ENCODE peak calls at places on chromosomes 4 and X, in nine cellular contexts. One of them, this sample, is unnamed.

GRCh38 chr4:14168919-14169318 is 541.4 kb upstream of the BOD1L1 start:
- DNase-seq in brain microvascular endothelial cell: peak
- DNase-seq in astrocyte of the spinal cord: peak
- DNase-seq in GM06990: no peak
- DNase-seq in stimulated activated CD4-positive, alpha-beta T cell treated with anti-CD3 and anti-CD28 coated beads, Interleukin-1b, Interleukin-23, amount 100 ng/mL, for 24 hours: no peak
- DNase-seq in D341Med: no peak
- DNase-seq in effector CD4-positive, alpha-beta T cell: no peak
- DNase-seq in DMS153: peak
- DNase-seq in RCC 7860: peak
- DNase-seq in this sample: no peak

GRCh38 chr4:17597517-17597916 is 16.9 kb upstream of the MED28 start:
- DNase-seq in brain microvascular endothelial cell: no peak
- DNase-seq in astrocyte of the spinal cord: no peak
- DNase-seq in GM06990: no peak
- DNase-seq in stimulated activated CD4-positive, alpha-beta T cell treated with anti-CD3 and anti-CD28 coated beads, Interleukin-1b, Interleukin-23, amount 100 ng/mL, for 24 hours: no peak
- DNase-seq in D341Med: peak
- DNase-seq in effector CD4-positive, alpha-beta T cell: no peak
- DNase-seq in DMS153: no peak
- DNase-seq in RCC 7860: no peak
- DNase-seq in this sample: no peak

GRCh38 chr4:153113061-153113837 is 91.0 kb upstream of the TRIM2 start:
- DNase-seq in brain microvascular endothelial cell: peak
- DNase-seq in astrocyte of the spinal cord: peak
- DNase-seq in GM06990: no peak
- DNase-seq in stimulated activated CD4-positive, alpha-beta T cell treated with anti-CD3 and anti-CD28 coated beads, Interleukin-1b, Interleukin-23, amount 100 ng/mL, for 24 hours: no peak
- DNase-seq in D341Med: no peak
- DNase-seq in effector CD4-positive, alpha-beta T cell: no peak
- DNase-seq in DMS153: no peak
- DNase-seq in RCC 7860: peak
- DNase-seq in this sample: no peak

GRCh38 chrX:137432609-137433008 is 133.3 kb upstream of the ZIC3 start:
- DNase-seq in brain microvascular endothelial cell: no peak
- DNase-seq in astrocyte of the spinal cord: peak
- DNase-seq in GM06990: no peak
- DNase-seq in stimulated activated CD4-positive, alpha-beta T cell treated with anti-CD3 and anti-CD28 coated beads, Interleukin-1b, Interleukin-23, amount 100 ng/mL, for 24 hours: no peak
- DNase-seq in D341Med: no peak
- DNase-seq in effector CD4-positive, alpha-beta T cell: no peak
- DNase-seq in DMS153: peak
- DNase-seq in RCC 7860: peak
- DNase-seq in this sample: peak

GRCh38 chr4:45732161-45732560 is 391.7 kb downstream of the GABRG1 start:
- DNase-seq in brain microvascular endothelial cell: no peak
- DNase-seq in astrocyte of the spinal cord: no peak
- DNase-seq in GM06990: no peak
- DNase-seq in stimulated activated CD4-positive, alpha-beta T cell treated with anti-CD3 and anti-CD28 coated beads, Interleukin-1b, Interleukin-23, amount 100 ng/mL, for 24 hours: no peak
- DNase-seq in D341Med: no peak
- DNase-seq in effector CD4-positive, alpha-beta T cell: no peak
- DNase-seq in DMS153: no peak
- DNase-seq in RCC 7860: no peak
- DNase-seq in this sample: no peak

GRCh38 chrX:103175944-103176753 is 38.8 kb upstream of the BEX4 start:
- DNase-seq in brain microvascular endothelial cell: peak
- DNase-seq in astrocyte of the spinal cord: peak
- DNase-seq in GM06990: no peak
- DNase-seq in stimulated activated CD4-positive, alpha-beta T cell treated with anti-CD3 and anti-CD28 coated beads, Interleukin-1b, Interleukin-23, amount 100 ng/mL, for 24 hours: peak
- DNase-seq in D341Med: peak
- DNase-seq in effector CD4-positive, alpha-beta T cell: peak
- DNase-seq in DMS153: no peak
- DNase-seq in RCC 7860: peak
- DNase-seq in this sample: peak

GRCh38 chrX:39973810-39974209 is 123.9 kb downstream of the BCOR start:
- DNase-seq in brain microvascular endothelial cell: no peak
- DNase-seq in astrocyte of the spinal cord: no peak
- DNase-seq in GM06990: no peak
- DNase-seq in stimulated activated CD4-positive, alpha-beta T cell treated with anti-CD3 and anti-CD28 coated beads, Interleukin-1b, Interleukin-23, amount 100 ng/mL, for 24 hours: no peak
- DNase-seq in D341Med: no peak
- DNase-seq in effector CD4-positive, alpha-beta T cell: no peak
- DNase-seq in DMS153: no peak
- DNase-seq in RCC 7860: no peak
- DNase-seq in this sample: no peak

GRCh38 chr4:54063224-54063623 is 1.2 kb downstream of the CHIC2 start:
- DNase-seq in brain microvascular endothelial cell: no peak
- DNase-seq in astrocyte of the spinal cord: peak
- DNase-seq in GM06990: peak
- DNase-seq in stimulated activated CD4-positive, alpha-beta T cell treated with anti-CD3 and anti-CD28 coated beads, Interleukin-1b, Interleukin-23, amount 100 ng/mL, for 24 hours: no peak
- DNase-seq in D341Med: no peak
- DNase-seq in effector CD4-positive, alpha-beta T cell: no peak
- DNase-seq in DMS153: no peak
- DNase-seq in RCC 7860: peak
- DNase-seq in this sample: peak

GRCh38 chrX:44245730-44246129 is 97.7 kb downstream of the EFHC2 start:
- DNase-seq in brain microvascular endothelial cell: no peak
- DNase-seq in astrocyte of the spinal cord: no peak
- DNase-seq in GM06990: no peak
- DNase-seq in stimulated activated CD4-positive, alpha-beta T cell treated with anti-CD3 and anti-CD28 coated beads, Interleukin-1b, Interleukin-23, amount 100 ng/mL, for 24 hours: no peak
- DNase-seq in D341Med: no peak
- DNase-seq in effector CD4-positive, alpha-beta T cell: peak
- DNase-seq in DMS153: no peak
- DNase-seq in RCC 7860: no peak
- DNase-seq in this sample: no peak

GRCh38 chr4:40255722-40256281 is 59.0 kb downstream of the RHOH start:
- DNase-seq in brain microvascular endothelial cell: peak
- DNase-seq in astrocyte of the spinal cord: peak
- DNase-seq in GM06990: no peak
- DNase-seq in stimulated activated CD4-positive, alpha-beta T cell treated with anti-CD3 and anti-CD28 coated beads, Interleukin-1b, Interleukin-23, amount 100 ng/mL, for 24 hours: no peak
- DNase-seq in D341Med: no peak
- DNase-seq in effector CD4-positive, alpha-beta T cell: no peak
- DNase-seq in DMS153: peak
- DNase-seq in RCC 7860: peak
- DNase-seq in this sample: no peak

GRCh38 chrX:78066110-78066509 is 37.9 kb upstream of the PGK1 start:
- DNase-seq in brain microvascular endothelial cell: no peak
- DNase-seq in astrocyte of the spinal cord: peak
- DNase-seq in GM06990: no peak
- DNase-seq in stimulated activated CD4-positive, alpha-beta T cell treated with anti-CD3 and anti-CD28 coated beads, Interleukin-1b, Interleukin-23, amount 100 ng/mL, for 24 hours: no peak
- DNase-seq in D341Med: no peak
- DNase-seq in effector CD4-positive, alpha-beta T cell: no peak
- DNase-seq in DMS153: no peak
- DNase-seq in RCC 7860: no peak
- DNase-seq in this sample: no peak

GRCh38 chrX:39309018-39309620 is 507.9 kb downstream of the MID1IP1 start:
- DNase-seq in brain microvascular endothelial cell: peak
- DNase-seq in astrocyte of the spinal cord: peak
- DNase-seq in GM06990: no peak
- DNase-seq in stimulated activated CD4-positive, alpha-beta T cell treated with anti-CD3 and anti-CD28 coated beads, Interleukin-1b, Interleukin-23, amount 100 ng/mL, for 24 hours: no peak
- DNase-seq in D341Med: no peak
- DNase-seq in effector CD4-positive, alpha-beta T cell: peak
- DNase-seq in DMS153: peak
- DNase-seq in RCC 7860: peak
- DNase-seq in this sample: no peak

GRCh38 chrX:10109695-10110094 is 47.1 kb upstream of the CLCN4 start:
- DNase-seq in brain microvascular endothelial cell: no peak
- DNase-seq in astrocyte of the spinal cord: no peak
- DNase-seq in GM06990: no peak
- DNase-seq in stimulated activated CD4-positive, alpha-beta T cell treated with anti-CD3 and anti-CD28 coated beads, Interleukin-1b, Interleukin-23, amount 100 ng/mL, for 24 hours: no peak
- DNase-seq in D341Med: no peak
- DNase-seq in effector CD4-positive, alpha-beta T cell: no peak
- DNase-seq in DMS153: no peak
- DNase-seq in RCC 7860: no peak
- DNase-seq in this sample: peak

GRCh38 chrX:33138677-33139249 is 72.6 kb downstream of the DMD start:
- DNase-seq in brain microvascular endothelial cell: peak
- DNase-seq in astrocyte of the spinal cord: peak
- DNase-seq in GM06990: no peak
- DNase-seq in stimulated activated CD4-positive, alpha-beta T cell treated with anti-CD3 and anti-CD28 coated beads, Interleukin-1b, Interleukin-23, amount 100 ng/mL, for 24 hours: no peak
- DNase-seq in D341Med: no peak
- DNase-seq in effector CD4-positive, alpha-beta T cell: no peak
- DNase-seq in DMS153: no peak
- DNase-seq in RCC 7860: no peak
- DNase-seq in this sample: no peak

GRCh38 chr4:11073621-11074051 is 355.1 kb downstream of the HS3ST1 start:
- DNase-seq in brain microvascular endothelial cell: peak
- DNase-seq in astrocyte of the spinal cord: peak
- DNase-seq in GM06990: no peak
- DNase-seq in stimulated activated CD4-positive, alpha-beta T cell treated with anti-CD3 and anti-CD28 coated beads, Interleukin-1b, Interleukin-23, amount 100 ng/mL, for 24 hours: no peak
- DNase-seq in D341Med: no peak
- DNase-seq in effector CD4-positive, alpha-beta T cell: no peak
- DNase-seq in DMS153: no peak
- DNase-seq in RCC 7860: no peak
- DNase-seq in this sample: no peak

GRCh38 chr4:128267745-128268144 is 19.9 kb downstream of the PGRMC2 start:
- DNase-seq in brain microvascular endothelial cell: no peak
- DNase-seq in astrocyte of the spinal cord: no peak
- DNase-seq in GM06990: no peak
- DNase-seq in stimulated activated CD4-positive, alpha-beta T cell treated with anti-CD3 and anti-CD28 coated beads, Interleukin-1b, Interleukin-23, amount 100 ng/mL, for 24 hours: no peak
- DNase-seq in D341Med: no peak
- DNase-seq in effector CD4-positive, alpha-beta T cell: no peak
- DNase-seq in DMS153: no peak
- DNase-seq in RCC 7860: no peak
- DNase-seq in this sample: no peak

GRCh38 chrX:39491548-39492297 is 606.0 kb downstream of the BCOR start:
- DNase-seq in brain microvascular endothelial cell: no peak
- DNase-seq in astrocyte of the spinal cord: no peak
- DNase-seq in GM06990: peak
- DNase-seq in stimulated activated CD4-positive, alpha-beta T cell treated with anti-CD3 and anti-CD28 coated beads, Interleukin-1b, Interleukin-23, amount 100 ng/mL, for 24 hours: peak
- DNase-seq in D341Med: no peak
- DNase-seq in effector CD4-positive, alpha-beta T cell: peak
- DNase-seq in DMS153: no peak
- DNase-seq in RCC 7860: no peak
- DNase-seq in this sample: peak

GRCh38 chrX:1425381-1425780 is 27.3 kb downstream of the ASMTL start:
- DNase-seq in brain microvascular endothelial cell: no peak
- DNase-seq in astrocyte of the spinal cord: no peak
- DNase-seq in GM06990: no peak
- DNase-seq in stimulated activated CD4-positive, alpha-beta T cell treated with anti-CD3 and anti-CD28 coated beads, Interleukin-1b, Interleukin-23, amount 100 ng/mL, for 24 hours: no peak
- DNase-seq in D341Med: no peak
- DNase-seq in effector CD4-positive, alpha-beta T cell: no peak
- DNase-seq in DMS153: no peak
- DNase-seq in RCC 7860: no peak
- DNase-seq in this sample: no peak

GRCh38 chrX:77595848-77596247 is 148.7 kb downstream of the FGF16 start:
- DNase-seq in brain microvascular endothelial cell: no peak
- DNase-seq in astrocyte of the spinal cord: no peak
- DNase-seq in GM06990: no peak
- DNase-seq in stimulated activated CD4-positive, alpha-beta T cell treated with anti-CD3 and anti-CD28 coated beads, Interleukin-1b, Interleukin-23, amount 100 ng/mL, for 24 hours: no peak
- DNase-seq in D341Med: no peak
- DNase-seq in effector CD4-positive, alpha-beta T cell: no peak
- DNase-seq in DMS153: no peak
- DNase-seq in RCC 7860: no peak
- DNase-seq in this sample: no peak

GRCh38 chr4:13543091-13543581 is 1.2 kb downstream of the NKX3-2 start:
- DNase-seq in brain microvascular endothelial cell: no peak
- DNase-seq in astrocyte of the spinal cord: no peak
- DNase-seq in GM06990: no peak
- DNase-seq in stimulated activated CD4-positive, alpha-beta T cell treated with anti-CD3 and anti-CD28 coated beads, Interleukin-1b, Interleukin-23, amount 100 ng/mL, for 24 hours: no peak
- DNase-seq in D341Med: no peak
- DNase-seq in effector CD4-positive, alpha-beta T cell: no peak
- DNase-seq in DMS153: no peak
- DNase-seq in RCC 7860: no peak
- DNase-seq in this sample: peak

GRCh38 chrX:150364347-150365050 is 1.4 kb downstream of the MAMLD1 start:
- DNase-seq in brain microvascular endothelial cell: no peak
- DNase-seq in astrocyte of the spinal cord: peak
- DNase-seq in GM06990: no peak
- DNase-seq in stimulated activated CD4-positive, alpha-beta T cell treated with anti-CD3 and anti-CD28 coated beads, Interleukin-1b, Interleukin-23, amount 100 ng/mL, for 24 hours: no peak
- DNase-seq in D341Med: peak
- DNase-seq in effector CD4-positive, alpha-beta T cell: no peak
- DNase-seq in DMS153: no peak
- DNase-seq in RCC 7860: no peak
- DNase-seq in this sample: no peak

GRCh38 chr4:71568131-71568530 is 215.7 kb downstream of the GC start:
- DNase-seq in brain microvascular endothelial cell: no peak
- DNase-seq in astrocyte of the spinal cord: no peak
- DNase-seq in GM06990: no peak
- DNase-seq in stimulated activated CD4-positive, alpha-beta T cell treated with anti-CD3 and anti-CD28 coated beads, Interleukin-1b, Interleukin-23, amount 100 ng/mL, for 24 hours: no peak
- DNase-seq in D341Med: no peak
- DNase-seq in effector CD4-positive, alpha-beta T cell: no peak
- DNase-seq in DMS153: no peak
- DNase-seq in RCC 7860: no peak
- DNase-seq in this sample: no peak

GRCh38 chr4:61011051-61011450 is 189.1 kb upstream of the ADGRL3 start:
- DNase-seq in brain microvascular endothelial cell: no peak
- DNase-seq in astrocyte of the spinal cord: peak
- DNase-seq in GM06990: no peak
- DNase-seq in stimulated activated CD4-positive, alpha-beta T cell treated with anti-CD3 and anti-CD28 coated beads, Interleukin-1b, Interleukin-23, amount 100 ng/mL, for 24 hours: no peak
- DNase-seq in D341Med: no peak
- DNase-seq in effector CD4-positive, alpha-beta T cell: no peak
- DNase-seq in DMS153: no peak
- DNase-seq in RCC 7860: no peak
- DNase-seq in this sample: no peak

GRCh38 chr4:74152841-74153240 is 5.1 kb upstream of the MTHFD2L start:
- DNase-seq in brain microvascular endothelial cell: no peak
- DNase-seq in astrocyte of the spinal cord: no peak
- DNase-seq in GM06990: no peak
- DNase-seq in stimulated activated CD4-positive, alpha-beta T cell treated with anti-CD3 and anti-CD28 coated beads, Interleukin-1b, Interleukin-23, amount 100 ng/mL, for 24 hours: no peak
- DNase-seq in D341Med: no peak
- DNase-seq in effector CD4-positive, alpha-beta T cell: no peak
- DNase-seq in DMS153: no peak
- DNase-seq in RCC 7860: no peak
- DNase-seq in this sample: no peak

GRCh38 chr4:121726642-121727268 is 30.0 kb upstream of the ANXA5 start:
- DNase-seq in brain microvascular endothelial cell: peak
- DNase-seq in astrocyte of the spinal cord: peak
- DNase-seq in GM06990: peak
- DNase-seq in stimulated activated CD4-positive, alpha-beta T cell treated with anti-CD3 and anti-CD28 coated beads, Interleukin-1b, Interleukin-23, amount 100 ng/mL, for 24 hours: no peak
- DNase-seq in D341Med: peak
- DNase-seq in effector CD4-positive, alpha-beta T cell: no peak
- DNase-seq in DMS153: peak
- DNase-seq in RCC 7860: peak
- DNase-seq in this sample: peak

GRCh38 chr4:185201983-185202962 is 1.5 kb downstream of the CFAP97 start:
- DNase-seq in brain microvascular endothelial cell: no peak
- DNase-seq in astrocyte of the spinal cord: no peak
- DNase-seq in GM06990: no peak
- DNase-seq in stimulated activated CD4-positive, alpha-beta T cell treated with anti-CD3 and anti-CD28 coated beads, Interleukin-1b, Interleukin-23, amount 100 ng/mL, for 24 hours: no peak
- DNase-seq in D341Med: no peak
- DNase-seq in effector CD4-positive, alpha-beta T cell: peak
- DNase-seq in DMS153: no peak
- DNase-seq in RCC 7860: peak
- DNase-seq in this sample: no peak

GRCh38 chrX:69079278-69079677 is 86.0 kb downstream of the PJA1 start:
- DNase-seq in brain microvascular endothelial cell: no peak
- DNase-seq in astrocyte of the spinal cord: no peak
- DNase-seq in GM06990: no peak
- DNase-seq in stimulated activated CD4-positive, alpha-beta T cell treated with anti-CD3 and anti-CD28 coated beads, Interleukin-1b, Interleukin-23, amount 100 ng/mL, for 24 hours: no peak
- DNase-seq in D341Med: no peak
- DNase-seq in effector CD4-positive, alpha-beta T cell: no peak
- DNase-seq in DMS153: no peak
- DNase-seq in RCC 7860: no peak
- DNase-seq in this sample: no peak

GRCh38 chr4:80407246-80407645 is 71.7 kb downstream of the CFAP299 start:
- DNase-seq in brain microvascular endothelial cell: peak
- DNase-seq in astrocyte of the spinal cord: peak
- DNase-seq in GM06990: no peak
- DNase-seq in stimulated activated CD4-positive, alpha-beta T cell treated with anti-CD3 and anti-CD28 coated beads, Interleukin-1b, Interleukin-23, amount 100 ng/mL, for 24 hours: no peak
- DNase-seq in D341Med: no peak
- DNase-seq in effector CD4-positive, alpha-beta T cell: no peak
- DNase-seq in DMS153: no peak
- DNase-seq in RCC 7860: no peak
- DNase-seq in this sample: no peak

GRCh38 chrX:68045008-68045577 is 388.2 kb downstream of the OPHN1 start:
- DNase-seq in brain microvascular endothelial cell: no peak
- DNase-seq in astrocyte of the spinal cord: peak
- DNase-seq in GM06990: no peak
- DNase-seq in stimulated activated CD4-positive, alpha-beta T cell treated with anti-CD3 and anti-CD28 coated beads, Interleukin-1b, Interleukin-23, amount 100 ng/mL, for 24 hours: no peak
- DNase-seq in D341Med: no peak
- DNase-seq in effector CD4-positive, alpha-beta T cell: no peak
- DNase-seq in DMS153: peak
- DNase-seq in RCC 7860: no peak
- DNase-seq in this sample: no peak

GRCh38 chr4:7620086-7620813 is 185.5 kb upstream of the PSAPL1 start:
- DNase-seq in brain microvascular endothelial cell: no peak
- DNase-seq in astrocyte of the spinal cord: no peak
- DNase-seq in GM06990: no peak
- DNase-seq in stimulated activated CD4-positive, alpha-beta T cell treated with anti-CD3 and anti-CD28 coated beads, Interleukin-1b, Interleukin-23, amount 100 ng/mL, for 24 hours: no peak
- DNase-seq in D341Med: no peak
- DNase-seq in effector CD4-positive, alpha-beta T cell: no peak
- DNase-seq in DMS153: no peak
- DNase-seq in RCC 7860: no peak
- DNase-seq in this sample: no peak

GRCh38 chr4:25448379-25449109 is 71.5 kb downstream of the ANAPC4 start:
- DNase-seq in brain microvascular endothelial cell: no peak
- DNase-seq in astrocyte of the spinal cord: no peak
- DNase-seq in GM06990: no peak
- DNase-seq in stimulated activated CD4-positive, alpha-beta T cell treated with anti-CD3 and anti-CD28 coated beads, Interleukin-1b, Interleukin-23, amount 100 ng/mL, for 24 hours: no peak
- DNase-seq in D341Med: no peak
- DNase-seq in effector CD4-positive, alpha-beta T cell: no peak
- DNase-seq in DMS153: no peak
- DNase-seq in RCC 7860: no peak
- DNase-seq in this sample: no peak

This sample was measured in GM13977.